ENCODE peak calls at places on chromosome 16, in five cellular contexts. B is stomach, X is heart left ventricle, A is GM23248, Q is hepatocyte. S is an unnamed sample.

GRCh38 chr16:75733305-75734141 is 7.2 kb upstream of the CPHXL start:
- DNase-seq in B (no peak), X (no peak), A (peak), Q (peak), S (no peak)

GRCh38 chr16:47774661-47775060 is 313.5 kb downstream of the PHKB start:
- DNase-seq in B (peak), X (no peak), A (peak), Q (peak), S (no peak)

GRCh38 chr16:84511180-84511800 is 6.8 kb upstream of the MEAK7 start:
- DNase-seq in B (peak), X (peak), A (peak), Q (peak), S (peak)

GRCh38 chr16:70298988-70299938 is at the start of gene DDX19B:
- DNase-seq in B (peak), X (peak), A (peak), Q (peak), S (peak)

GRCh38 chr16:31083081-31083480 is 5.7 kb downstream of the PRSS53 start:
- DNase-seq in B (no peak), X (no peak), A (no peak), Q (peak), S (no peak)

GRCh38 chr16:546909-547770 is 13.1 kb upstream of the PRR35 start:
- DNase-seq in B (peak), X (peak), A (peak), Q (peak), S (peak)

GRCh38 chr16:30068750-30069574 is 3.4 kb downstream of the ALDOA start:
- DNase-seq in B (no peak), X (no peak), A (peak), Q (no peak), S (peak)

GRCh38 chr16:20023190-20023589 is 50.5 kb downstream of the GPR139 start:
- DNase-seq in B (no peak), X (no peak), A (peak), Q (peak), S (no peak)

GRCh38 chr16:17607624-17608023 is 136.9 kb upstream of the XYLT1 start:
- DNase-seq in B (no peak), X (no peak), A (no peak), Q (no peak), S (peak)

GRCh38 chr16:4647661-4647965 is 23.0 kb downstream of the MGRN1 start:
- DNase-seq in B (no peak), X (no peak), A (no peak), Q (no peak), S (no peak)

GRCh38 chr16:4937782-4938682 is 1.1 kb upstream of the PPL start:
- DNase-seq in B (no peak), X (no peak), A (peak), Q (peak), S (no peak)

GRCh38 chr16:55491691-55492090 is 12.7 kb downstream of the MMP2 start:
- DNase-seq in B (no peak), X (no peak), A (no peak), Q (no peak), S (no peak)

GRCh38 chr16:57374067-57374534 is 1.8 kb downstream of the CX3CL1 start:
- DNase-seq in B (no peak), X (no peak), A (peak), Q (no peak), S (no peak)

GRCh38 chr16:57367111-57367752 is 5.1 kb upstream of the CX3CL1 start:
- DNase-seq in B (no peak), X (no peak), A (peak), Q (no peak), S (no peak)

GRCh38 chr16:57373117-57373947 is 1.0 kb downstream of the CX3CL1 start:
- DNase-seq in B (no peak), X (no peak), A (no peak), Q (no peak), S (peak)

GRCh38 chr16:57372372-57373116 is at the start of gene CX3CL1:
- DNase-seq in B (peak), X (no peak), A (peak), Q (peak), S (peak)

DNA sequence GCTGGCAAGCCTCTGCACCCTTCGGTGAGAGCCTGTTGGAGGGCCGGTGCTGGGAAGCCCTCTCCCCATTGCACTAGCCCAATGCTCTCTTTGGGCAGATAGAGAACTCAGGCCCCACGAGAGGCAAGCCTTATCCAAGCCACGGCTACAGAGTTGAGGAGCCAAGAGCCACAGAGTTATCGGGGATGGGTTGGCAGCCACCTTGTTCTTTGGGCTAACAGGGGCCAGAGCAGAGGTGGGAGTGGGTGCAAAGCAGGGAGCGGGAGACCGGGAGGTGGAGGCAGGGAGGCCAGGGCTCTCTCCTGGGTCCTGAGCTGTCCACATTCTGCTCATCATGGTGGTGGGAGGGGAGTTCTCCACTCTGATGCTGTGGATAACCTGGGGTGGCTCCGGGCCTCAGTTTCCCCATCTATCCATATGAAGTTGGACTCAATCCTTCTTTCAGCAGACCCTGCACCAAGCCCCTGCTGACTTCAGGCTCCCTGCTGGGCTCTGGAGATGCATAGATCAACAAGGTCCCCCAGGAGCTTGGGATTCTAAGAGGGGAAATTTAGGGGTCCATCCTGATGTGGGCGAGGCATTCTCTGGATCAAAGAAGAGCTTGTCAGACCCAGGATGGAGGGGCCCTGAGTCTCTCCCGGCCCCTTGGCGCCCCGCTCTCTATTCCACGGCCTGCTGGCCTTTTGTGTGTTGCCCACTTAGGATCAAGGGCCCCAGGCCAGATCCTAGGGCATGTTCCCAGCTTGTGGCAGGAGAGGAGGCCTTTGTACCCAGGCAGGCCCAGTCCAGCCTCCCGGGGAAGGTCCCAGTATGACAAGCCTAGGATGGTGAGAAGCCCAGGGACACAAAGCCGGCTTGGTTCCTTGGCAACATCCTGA is 557 bp upstream of the CX3CL1 start:
- DNase-seq in B (no peak), X (peak), A (no peak), Q (no peak), S (no peak)
- H3K4me3 ChIP-seq in B (peak), X (peak), A (no peak), Q (no peak), S (peak)

GRCh38 chr16:67149276-67150057 is 1.3 kb downstream of the B3GNT9 start:
- DNase-seq in B (no peak), X (no peak), A (no peak), Q (no peak), S (peak)
- H3K4me3 ChIP-seq in B (peak), X (no peak), A (peak), Q (peak), S (no peak)

GRCh38 chr16:67928561-67929364 is 2.9 kb downstream of the CTRL start:
- DNase-seq in B (peak), X (peak), A (peak), Q (peak), S (peak)

GRCh38 chr16:67930191-67930590 is 1.5 kb downstream of the CTRL start:
- DNase-seq in B (no peak), X (no peak), A (no peak), Q (no peak), S (peak)

GRCh38 chr16:67932462-67932840 is 789 bp upstream of the CTRL start:
- DNase-seq in B (no peak), X (no peak), A (no peak), Q (no peak), S (no peak)

GRCh38 chr16:67931712-67932461 is at the start of gene CTRL:
- DNase-seq in B (no peak), X (no peak), A (no peak), Q (no peak), S (peak)

GRCh38 chr16:67930678-67931211 is 917 bp downstream of the CTRL start:
- DNase-seq in B (no peak), X (no peak), A (no peak), Q (no peak), S (peak)
- H3K4me3 ChIP-seq in B (no peak), X (no peak), A (no peak), Q (no peak), S (no peak)

DNA sequence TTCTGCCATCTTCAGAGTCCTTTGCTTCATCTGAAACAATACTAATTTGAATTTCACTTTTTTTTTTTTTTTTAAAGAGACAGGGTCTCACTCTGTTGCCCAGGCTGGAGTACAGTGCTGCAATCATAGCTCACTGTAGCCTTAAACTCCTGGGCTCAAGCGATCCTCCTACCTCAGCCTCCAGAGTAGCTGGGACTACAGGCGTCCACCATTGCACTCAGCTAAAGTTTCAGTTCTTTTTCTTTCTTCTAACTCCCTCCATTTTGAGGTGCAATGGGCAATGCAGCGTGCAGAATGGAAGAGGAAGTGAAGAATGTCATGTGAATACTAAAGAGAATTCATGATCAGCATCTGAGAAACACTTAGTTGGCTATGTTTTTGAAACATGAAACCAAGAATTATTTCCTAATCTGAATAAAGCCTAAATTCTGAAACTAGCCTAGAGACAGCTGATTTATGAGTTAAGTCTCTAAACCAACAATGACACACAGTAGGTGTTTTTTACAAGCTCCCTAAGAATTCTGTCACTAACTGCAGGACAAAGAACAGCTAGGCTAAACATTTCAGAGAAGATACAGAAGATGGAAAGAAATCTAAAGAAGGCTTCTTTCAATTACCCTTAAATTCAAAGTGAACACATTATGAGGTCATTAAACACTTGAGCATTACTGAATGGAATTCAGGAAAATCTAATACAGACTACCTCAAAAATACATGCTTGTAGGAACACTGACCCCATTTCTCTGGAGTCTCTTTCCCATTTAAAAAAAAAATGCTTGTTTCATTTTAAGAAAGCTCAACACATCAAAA is 21.0 kb downstream of the SNN start:
- DNase-seq in B (no peak), X (no peak), A (no peak), Q (no peak), S (no peak)
- H3K4me3 ChIP-seq in B (no peak), X (no peak), A (no peak), Q (no peak), S (no peak)